ENCODE peak calls at places on chromosomes 5 and 9, in eight cellular contexts. One of them, this sample, is unnamed.

GRCh38 chr5:155529366-155529765 is 515.8 kb downstream of the KIF4B start:
- DNase-seq in GM23248: no peak
- DNase-seq in tibial nerve: no peak
- DNase-seq in naive thymus-derived CD4-positive, alpha-beta T cell: no peak
- DNase-seq in iPS DF 6.9: no peak
- DNase-seq in ovary: no peak
- DNase-seq in body of pancreas: no peak
- DNase-seq in fibroblast of lung: no peak
- DNase-seq in this sample: no peak

GRCh38 chr9:70079364-70080103 is 35.9 kb downstream of the MAMDC2 start:
- DNase-seq in GM23248: peak; percentile 52
- DNase-seq in body of pancreas: peak; percentile 86
- DNase-seq in ovary: no peak
- DNase-seq in fibroblast of lung: peak; percentile 83
- DNase-seq in naive thymus-derived CD4-positive, alpha-beta T cell: no peak
- DNase-seq in tibial nerve: peak; percentile 22
- DNase-seq in iPS DF 6.9: no peak
- DNase-seq in this sample: no peak

GRCh38 chr5:169442354-169443248 is 141.0 kb upstream of the SPDL1 start:
- DNase-seq in ovary: no peak
- DNase-seq in tibial nerve: no peak
- DNase-seq in fibroblast of lung: peak; percentile 26
- DNase-seq in naive thymus-derived CD4-positive, alpha-beta T cell: no peak
- DNase-seq in iPS DF 6.9: no peak
- DNase-seq in body of pancreas: no peak
- DNase-seq in GM23248: peak; percentile 32
- DNase-seq in this sample: no peak

GRCh38 chr5:121087560-121087959 is 623.5 kb downstream of the PRR16 start:
- DNase-seq in body of pancreas: no peak
- DNase-seq in naive thymus-derived CD4-positive, alpha-beta T cell: no peak
- DNase-seq in iPS DF 6.9: no peak
- DNase-seq in tibial nerve: no peak
- DNase-seq in fibroblast of lung: no peak
- DNase-seq in GM23248: no peak
- DNase-seq in ovary: no peak
- DNase-seq in this sample: no peak

GRCh38 chr9:78187763-78188495 is 47.9 kb upstream of the CEP78 start:
- DNase-seq in fibroblast of lung: no peak
- DNase-seq in GM23248: peak; percentile 7
- DNase-seq in naive thymus-derived CD4-positive, alpha-beta T cell: no peak
- DNase-seq in tibial nerve: peak; percentile 7
- DNase-seq in ovary: no peak
- DNase-seq in iPS DF 6.9: no peak
- DNase-seq in body of pancreas: no peak
- DNase-seq in this sample: no peak

GRCh38 chr9:22214497-22215031 is 205.5 kb upstream of the CDKN2B start:
- DNase-seq in GM23248: peak; percentile 53
- DNase-seq in ovary: no peak
- DNase-seq in iPS DF 6.9: no peak
- DNase-seq in body of pancreas: no peak
- DNase-seq in fibroblast of lung: peak; percentile 68
- DNase-seq in tibial nerve: no peak
- DNase-seq in naive thymus-derived CD4-positive, alpha-beta T cell: no peak
- DNase-seq in this sample: no peak

GRCh38 chr9:73683862-73684591 is 532.4 kb downstream of the ANXA1 start:
- DNase-seq in naive thymus-derived CD4-positive, alpha-beta T cell: no peak
- DNase-seq in body of pancreas: no peak
- DNase-seq in iPS DF 6.9: peak; percentile 29
- DNase-seq in fibroblast of lung: peak; percentile 39
- DNase-seq in GM23248: peak; percentile 70
- DNase-seq in tibial nerve: no peak
- DNase-seq in ovary: no peak
- DNase-seq in this sample: no peak

GRCh38 chr9:119884411-119884810 is 515.2 kb upstream of the BRINP1 start:
- DNase-seq in body of pancreas: no peak
- DNase-seq in iPS DF 6.9: peak; percentile 7
- DNase-seq in ovary: no peak
- DNase-seq in tibial nerve: no peak
- DNase-seq in fibroblast of lung: no peak
- DNase-seq in naive thymus-derived CD4-positive, alpha-beta T cell: no peak
- DNase-seq in GM23248: peak; percentile 20
- DNase-seq in this sample: no peak

GRCh38 chr5:35096209-35096608 is 48.5 kb upstream of the AGXT2 start:
- DNase-seq in body of pancreas: peak; percentile 44
- DNase-seq in GM23248: no peak
- DNase-seq in iPS DF 6.9: no peak
- DNase-seq in fibroblast of lung: peak; percentile 15
- DNase-seq in ovary: no peak
- DNase-seq in tibial nerve: no peak
- DNase-seq in naive thymus-derived CD4-positive, alpha-beta T cell: no peak
- DNase-seq in this sample: no peak

GRCh38 chr5:89003563-89004036 is 120.6 kb upstream of the MEF2C start:
- DNase-seq in tibial nerve: no peak
- DNase-seq in naive thymus-derived CD4-positive, alpha-beta T cell: no peak
- DNase-seq in GM23248: no peak
- DNase-seq in ovary: no peak
- DNase-seq in body of pancreas: no peak
- DNase-seq in iPS DF 6.9: no peak
- DNase-seq in fibroblast of lung: no peak
- DNase-seq in this sample: no peak

GRCh38 chr5:21419383-21419782 is 1431.4 kb upstream of the CDH18 start:
- DNase-seq in naive thymus-derived CD4-positive, alpha-beta T cell: no peak
- DNase-seq in tibial nerve: no peak
- DNase-seq in GM23248: no peak
- DNase-seq in body of pancreas: no peak
- DNase-seq in iPS DF 6.9: no peak
- DNase-seq in fibroblast of lung: no peak
- DNase-seq in ovary: no peak
- DNase-seq in this sample: no peak

GRCh38 chr5:60036539-60036938 is 143.0 kb upstream of the PDE4D start:
- DNase-seq in GM23248: no peak
- DNase-seq in tibial nerve: no peak
- DNase-seq in body of pancreas: no peak
- DNase-seq in naive thymus-derived CD4-positive, alpha-beta T cell: no peak
- DNase-seq in iPS DF 6.9: no peak
- DNase-seq in ovary: no peak
- DNase-seq in fibroblast of lung: no peak
- DNase-seq in this sample: no peak

GRCh38 chr5:72427488-72428437 is 79.4 kb downstream of the ZNF366 start:
- DNase-seq in iPS DF 6.9: no peak
- DNase-seq in GM23248: peak; percentile 19
- DNase-seq in naive thymus-derived CD4-positive, alpha-beta T cell: no peak
- DNase-seq in ovary: no peak
- DNase-seq in fibroblast of lung: peak; percentile 73
- DNase-seq in body of pancreas: no peak
- DNase-seq in tibial nerve: no peak
- DNase-seq in this sample: no peak

GRCh38 chr5:54013556-54014157 is 296.7 kb downstream of the ARL15 start:
- DNase-seq in iPS DF 6.9: no peak
- DNase-seq in GM23248: peak; percentile 95
- DNase-seq in naive thymus-derived CD4-positive, alpha-beta T cell: no peak
- DNase-seq in tibial nerve: peak; percentile 34
- DNase-seq in fibroblast of lung: peak; percentile 99
- DNase-seq in body of pancreas: no peak
- DNase-seq in ovary: no peak
- DNase-seq in this sample: no peak

GRCh38 chr9:101065930-101066329 is 37.4 kb downstream of the PLPPR1 start:
- DNase-seq in tibial nerve: no peak
- DNase-seq in naive thymus-derived CD4-positive, alpha-beta T cell: no peak
- DNase-seq in GM23248: no peak
- DNase-seq in fibroblast of lung: no peak
- DNase-seq in body of pancreas: no peak
- DNase-seq in ovary: no peak
- DNase-seq in iPS DF 6.9: no peak
- DNase-seq in this sample: no peak

GRCh38 chr9:101062686-101063085 is 34.2 kb downstream of the PLPPR1 start:
- DNase-seq in naive thymus-derived CD4-positive, alpha-beta T cell: no peak
- DNase-seq in ovary: no peak
- DNase-seq in tibial nerve: no peak
- DNase-seq in GM23248: no peak
- DNase-seq in body of pancreas: no peak
- DNase-seq in iPS DF 6.9: no peak
- DNase-seq in fibroblast of lung: no peak
- DNase-seq in this sample: no peak

GRCh38 chr9:101063192-101063591 is 34.7 kb downstream of the PLPPR1 start:
- DNase-seq in iPS DF 6.9: no peak
- DNase-seq in ovary: no peak
- DNase-seq in fibroblast of lung: no peak
- DNase-seq in GM23248: no peak
- DNase-seq in naive thymus-derived CD4-positive, alpha-beta T cell: no peak
- DNase-seq in body of pancreas: no peak
- DNase-seq in tibial nerve: no peak
- DNase-seq in this sample: no peak

GRCh38 chr9:101064206-101064605 is 35.7 kb downstream of the PLPPR1 start:
- DNase-seq in ovary: no peak
- DNase-seq in naive thymus-derived CD4-positive, alpha-beta T cell: no peak
- DNase-seq in body of pancreas: no peak
- DNase-seq in tibial nerve: no peak
- DNase-seq in iPS DF 6.9: no peak
- DNase-seq in fibroblast of lung: no peak
- DNase-seq in GM23248: no peak
- DNase-seq in this sample: no peak
- H3K27me3 ChIP-seq in ovary: no peaks in the 10 kb centered on the region
- H3K27me3 ChIP-seq in naive thymus-derived CD4-positive, alpha-beta T cell: no peaks in the 10 kb centered on the region
- H3K27me3 ChIP-seq in body of pancreas: no peaks in the 10 kb centered on the region
- H3K27me3 ChIP-seq in tibial nerve: no peaks in the 10 kb centered on the region
- H3K27me3 ChIP-seq in iPS DF 6.9: no peaks in the 10 kb centered on the region
- H3K27me3 ChIP-seq in fibroblast of lung: no peaks in the 10 kb centered on the region
- H3K27me3 ChIP-seq in GM23248: no peaks in the 10 kb centered on the region
- H3K27me3 ChIP-seq in this sample: no peaks in the 10 kb centered on the region

GRCh38 chr5:1088726-1089125 is 23.1 kb downstream of the SLC12A7 start:
- DNase-seq in fibroblast of lung: no peak
- DNase-seq in tibial nerve: no peak
- DNase-seq in naive thymus-derived CD4-positive, alpha-beta T cell: no peak
- DNase-seq in body of pancreas: no peak
- DNase-seq in GM23248: no peak
- DNase-seq in iPS DF 6.9: no peak
- DNase-seq in ovary: no peak
- DNase-seq in this sample: no peak

GRCh38 chr5:1086871-1087270 is 25.0 kb downstream of the SLC12A7 start:
- DNase-seq in tibial nerve: no peak
- DNase-seq in iPS DF 6.9: no peak
- DNase-seq in ovary: no peak
- DNase-seq in GM23248: no peak
- DNase-seq in body of pancreas: no peak
- DNase-seq in naive thymus-derived CD4-positive, alpha-beta T cell: no peak
- DNase-seq in fibroblast of lung: no peak
- DNase-seq in this sample: no peak

GRCh38 chr5:1087428-1087827 is 24.4 kb downstream of the SLC12A7 start:
- DNase-seq in GM23248: no peak
- DNase-seq in ovary: no peak
- DNase-seq in body of pancreas: no peak
- DNase-seq in fibroblast of lung: no peak
- DNase-seq in tibial nerve: no peak
- DNase-seq in iPS DF 6.9: no peak
- DNase-seq in naive thymus-derived CD4-positive, alpha-beta T cell: no peak
- DNase-seq in this sample: no peak

GRCh38 chr5:1089621-1090040 is 22.2 kb downstream of the SLC12A7 start:
- DNase-seq in body of pancreas: peak; percentile 67
- DNase-seq in fibroblast of lung: no peak
- DNase-seq in tibial nerve: no peak
- DNase-seq in ovary: no peak
- DNase-seq in iPS DF 6.9: no peak
- DNase-seq in naive thymus-derived CD4-positive, alpha-beta T cell: no peak
- DNase-seq in GM23248: no peak
- DNase-seq in this sample: no peak

DNA sequence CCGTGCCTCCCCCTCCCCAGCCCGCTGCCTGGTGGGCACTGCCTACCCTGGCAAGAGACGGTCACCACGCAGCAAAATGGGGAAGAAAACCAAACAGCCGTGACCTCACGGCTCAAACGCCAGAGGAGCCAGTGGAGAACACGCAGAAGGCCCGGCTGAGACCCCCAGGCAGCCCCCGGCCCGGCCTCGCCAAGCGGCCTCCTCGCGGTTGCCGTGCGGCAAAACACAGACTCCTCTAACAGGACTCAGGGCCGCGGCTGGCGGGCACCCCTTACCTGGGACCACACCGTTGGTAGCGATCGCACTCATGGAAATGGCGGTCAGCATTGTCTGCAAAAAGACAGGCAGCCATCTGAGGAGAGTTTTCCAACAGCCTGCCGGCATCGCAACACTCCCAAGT is 23.8 kb downstream of the SLC12A7 start:
- DNase-seq in ovary: no peak
- DNase-seq in fibroblast of lung: no peak
- DNase-seq in iPS DF 6.9: no peak
- DNase-seq in body of pancreas: no peak
- DNase-seq in tibial nerve: no peak
- DNase-seq in naive thymus-derived CD4-positive, alpha-beta T cell: no peak
- DNase-seq in GM23248: no peak
- DNase-seq in this sample: no peak
- H3K36me3 ChIP-seq in ovary: no peaks in the 10 kb centered on the region
- H3K36me3 ChIP-seq in fibroblast of lung: peaks cover 2% of the 10 kb centered on the region
- H3K36me3 ChIP-seq in iPS DF 6.9: peaks cover 43% of the 10 kb centered on the region
- H3K36me3 ChIP-seq in body of pancreas: peaks cover 46% of the 10 kb centered on the region
- H3K36me3 ChIP-seq in tibial nerve: peaks cover 6% of the 10 kb centered on the region
- H3K36me3 ChIP-seq in naive thymus-derived CD4-positive, alpha-beta T cell: peaks cover 98% of the 10 kb centered on the region
- H3K36me3 ChIP-seq in GM23248: no peaks in the 10 kb centered on the region
- H3K36me3 ChIP-seq in this sample: no peaks in the 10 kb centered on the region

DNA sequence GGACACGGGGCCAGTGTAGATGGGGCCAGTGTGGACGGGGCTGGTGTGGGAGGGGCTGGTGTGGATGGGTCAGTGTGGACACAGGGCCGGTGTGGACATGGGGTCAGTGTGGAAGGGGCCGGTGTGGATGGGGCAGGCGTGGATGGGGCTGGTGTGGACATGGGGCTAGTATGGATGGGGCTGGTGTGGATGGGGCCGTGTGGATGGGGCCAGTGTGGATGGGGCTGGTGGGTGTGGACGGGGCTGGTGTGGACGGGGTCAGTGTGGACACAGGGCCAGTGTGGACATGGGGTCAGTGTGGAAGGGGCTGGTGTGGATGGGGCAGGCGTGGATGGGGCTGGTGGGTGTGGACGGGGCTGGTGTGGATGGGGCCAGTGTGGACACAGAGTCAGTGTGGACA is 23.8 kb downstream of the SLC9A3 start:
- DNase-seq in GM23248: no peak
- DNase-seq in ovary: no peak
- DNase-seq in tibial nerve: no peak
- DNase-seq in body of pancreas: no peak
- DNase-seq in naive thymus-derived CD4-positive, alpha-beta T cell: no peak
- DNase-seq in iPS DF 6.9: no peak
- DNase-seq in fibroblast of lung: no peak
- DNase-seq in this sample: no peak
- H3K27me3 ChIP-seq in GM23248: peaks cover 41% of the 10 kb centered on the region
- H3K27me3 ChIP-seq in ovary: no peaks in the 10 kb centered on the region
- H3K27me3 ChIP-seq in tibial nerve: no peaks in the 10 kb centered on the region
- H3K27me3 ChIP-seq in body of pancreas: no peaks in the 10 kb centered on the region
- H3K27me3 ChIP-seq in naive thymus-derived CD4-positive, alpha-beta T cell: no peaks in the 10 kb centered on the region
- H3K27me3 ChIP-seq in iPS DF 6.9: peaks cover 83% of the 10 kb centered on the region
- H3K27me3 ChIP-seq in fibroblast of lung: peaks cover 11% of the 10 kb centered on the region
- H3K27me3 ChIP-seq in this sample: no peaks in the 10 kb centered on the region

DNA sequence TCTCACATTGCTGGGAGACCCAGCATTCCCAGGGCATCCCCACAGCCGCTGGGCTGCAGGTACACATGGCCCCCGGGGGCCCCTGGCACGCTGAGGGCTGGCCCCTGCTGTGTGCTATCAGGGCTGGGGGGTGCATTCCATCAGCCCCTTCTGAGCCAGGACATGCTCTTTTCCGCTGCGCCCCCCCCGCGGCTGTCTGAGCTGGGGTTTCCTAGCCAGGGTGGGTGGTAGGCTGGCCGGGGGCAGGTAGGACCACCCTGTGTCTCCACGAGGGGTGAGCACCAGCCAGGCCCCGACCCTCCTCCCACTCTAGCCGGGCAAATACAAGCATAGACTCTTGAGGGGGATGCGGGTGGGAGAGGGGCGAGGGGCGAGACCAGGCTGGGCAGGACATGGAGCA is 58.1 kb upstream of the FCN2 start:
- DNase-seq in tibial nerve: no peak
- DNase-seq in iPS DF 6.9: no peak
- DNase-seq in fibroblast of lung: no peak
- DNase-seq in GM23248: no peak
- DNase-seq in ovary: no peak
- DNase-seq in naive thymus-derived CD4-positive, alpha-beta T cell: no peak
- DNase-seq in body of pancreas: no peak
- DNase-seq in this sample: no peak
- H3K36me3 ChIP-seq in tibial nerve: no peaks in the 10 kb centered on the region
- H3K36me3 ChIP-seq in iPS DF 6.9: no peaks in the 10 kb centered on the region
- H3K36me3 ChIP-seq in fibroblast of lung: peaks cover 55% of the 10 kb centered on the region
- H3K36me3 ChIP-seq in GM23248: peaks cover 65% of the 10 kb centered on the region
- H3K36me3 ChIP-seq in ovary: no peaks in the 10 kb centered on the region
- H3K36me3 ChIP-seq in naive thymus-derived CD4-positive, alpha-beta T cell: no peaks in the 10 kb centered on the region
- H3K36me3 ChIP-seq in body of pancreas: no peaks in the 10 kb centered on the region
- H3K36me3 ChIP-seq in this sample: no peaks in the 10 kb centered on the region